ENCODE peak calls at places on chromosomes 16 and 17, in nine cellular contexts. W is tibial nerve; M is HS-5; J is activated CD4-positive, alpha-beta T cell treated with anti-CD3 and anti-CD28 coated beads, Interleukin-2, amount 10 ng/mL, durations not matched to agents 7 days and 5 days; D is naive thymus-derived CD4-positive, alpha-beta T cell; Y is midbrain; X is NCI-H1092; P is NT2/D1; O is NCI-H2029 treated with DMSO at 0.1 percent for 48 hours. I is an unnamed sample.

GRCh38 chr16:85037050-85037410 is 9.4 kb downstream of the KIAA0513 start:
- DNase-seq in W (peak; percentile 21), M (no peak), J (no peak), D (no peak), Y (no peak), X (no peak), P (no peak), O (no peak), I (peak; percentile 75)

GRCh38 chr16:73000020-73000906 is 47.7 kb downstream of the ZFHX3 start:
- DNase-seq in W (peak; percentile 78), M (no peak), J (no peak), D (no peak), Y (peak; percentile 84), X (peak; percentile 48), P (no peak), O (peak; percentile 19), I (no peak)

GRCh38 chr16:9090101-9090959 is 1.1 kb upstream of the HAPSTR1 start:
- DNase-seq in W (peak; percentile 18), M (no peak), J (peak; percentile 53), D (peak; percentile 37), Y (peak; percentile 20), X (no peak), P (peak; percentile 62), O (no peak), I (no peak)

GRCh38 chr17:38605852-38606645 is at the start of gene SRCIN1:
- DNase-seq in W (no peak), M (no peak), J (peak; percentile 45), D (no peak), Y (peak; percentile 55), X (peak; percentile 59), P (no peak), O (peak; percentile 48), I (peak; percentile 46)

GRCh38 chr17:40686192-40686591 is 17.4 kb downstream of the KRT24 start:
- DNase-seq in W (no peak), M (no peak), J (no peak), D (no peak), Y (no peak), X (no peak), P (no peak), O (peak; percentile 3), I (no peak)

GRCh38 chr17:29663155-29663554 is 40.4 kb upstream of the CORO6 start:
- DNase-seq in W (no peak), M (no peak), J (no peak), D (no peak), Y (peak; percentile 25), X (no peak), P (no peak), O (peak; percentile 38), I (no peak)

GRCh38 chr17:28598799-28599310 is at the start of gene SPAG5:
- DNase-seq in W (peak; percentile 84), M (peak; percentile 61), J (peak; percentile 95), D (peak; percentile 97), Y (peak; percentile 91), X (peak; percentile 91), P (peak; percentile 84), O (peak; percentile 72), I (peak; percentile 96)

GRCh38 chr16:4089811-4090293 is 26.4 kb downstream of the ADCY9 start:
- DNase-seq in W (no peak), M (no peak), J (no peak), D (no peak), Y (no peak), X (peak; percentile 58), P (no peak), O (no peak), I (no peak)

GRCh38 chr16:87196229-87196628 is 121.0 kb downstream of the C16orf95 start:
- DNase-seq in W (no peak), M (no peak), J (no peak), D (no peak), Y (no peak), X (no peak), P (no peak), O (no peak), I (no peak)

GRCh38 chr16:89455692-89456091 is 34.7 kb downstream of the ANKRD11 start:
- DNase-seq in W (no peak), M (no peak), J (no peak), D (no peak), Y (no peak), X (no peak), P (no peak), O (no peak), I (no peak)

GRCh38 chr17:9566067-9566466 is 9.6 kb downstream of the STX8 start:
- DNase-seq in W (no peak), M (no peak), J (no peak), D (no peak), Y (no peak), X (no peak), P (no peak), O (no peak), I (no peak)

GRCh38 chr17:44324571-44325275 is at the start of gene SLC25A39:
- DNase-seq in W (peak; percentile 87), M (peak; percentile 61), J (peak; percentile 93), D (peak; percentile 98), Y (peak; percentile 96), X (peak; percentile 87), P (peak; percentile 77), O (peak; percentile 55), I (peak; percentile 96)

GRCh38 chr17:83194761-83195329 is 115.4 kb downstream of the METRNL start:
- DNase-seq in W (peak; percentile 29), M (no peak), J (peak; percentile 5), D (no peak), Y (no peak), X (no peak), P (no peak), O (no peak), I (no peak)

GRCh38 chr17:59851431-59852375 is 41.0 kb downstream of the TUBD1 start:
- DNase-seq in W (peak; percentile 49), M (no peak), J (no peak), D (no peak), Y (no peak), X (no peak), P (no peak), O (no peak), I (peak; percentile 33)

GRCh38 chr16:5062790-5063765 is 2.7 kb downstream of the C16orf89 start:
- DNase-seq in W (no peak), M (no peak), J (no peak), D (no peak), Y (no peak), X (no peak), P (no peak), O (no peak), I (no peak)

GRCh38 chr17:75343007-75343406 is 53.8 kb upstream of the SLC25A19 start:
- DNase-seq in W (no peak), M (no peak), J (no peak), D (no peak), Y (no peak), X (no peak), P (no peak), O (no peak), I (no peak)

GRCh38 chr17:82647593-82648164 is 565 bp downstream of the WDR45B start:
- DNase-seq in W (no peak), M (no peak), J (peak; percentile 39), D (peak; percentile 47), Y (no peak), X (no peak), P (no peak), O (no peak), I (peak; percentile 45)

GRCh38 chr16:23434380-23434779 is 18.6 kb downstream of the COG7 start:
- DNase-seq in W (no peak), M (no peak), J (peak; percentile 60), D (peak; percentile 64), Y (peak; percentile 47), X (peak; percentile 53), P (peak; percentile 63), O (peak; percentile 91), I (peak; percentile 79)

GRCh38 chr17:70059076-70059475 is 15.9 kb upstream of the KCNJ16 start:
- DNase-seq in W (no peak), M (no peak), J (no peak), D (no peak), Y (no peak), X (no peak), P (no peak), O (no peak), I (no peak)

GRCh38 chr16:85104147-85104546 is 8.1 kb downstream of the CIBAR2 start:
- DNase-seq in W (no peak), M (no peak), J (no peak), D (no peak), Y (no peak), X (no peak), P (no peak), O (no peak), I (no peak)

GRCh38 chr17:50739098-50739497 is 19.7 kb downstream of the LUC7L3 start:
- DNase-seq in W (no peak), M (no peak), J (no peak), D (no peak), Y (no peak), X (no peak), P (no peak), O (no peak), I (no peak)

GRCh38 chr16:81458827-81459598 is 14.4 kb downstream of the CMIP start:
- DNase-seq in W (no peak), M (no peak), J (no peak), D (no peak), Y (no peak), X (no peak), P (no peak), O (no peak), I (no peak)

GRCh38 chr17:32783602-32784001 is 93.3 kb downstream of the MYO1D start:
- DNase-seq in W (no peak), M (no peak), J (peak; percentile 24), D (peak; percentile 43), Y (peak; percentile 51), X (peak; percentile 65), P (peak; percentile 9), O (peak; percentile 50), I (peak; percentile 79)

GRCh38 chr17:81923302-81924260 is 4.0 kb downstream of the MAFG start:
- DNase-seq in W (peak; percentile 46), M (no peak), J (no peak), D (no peak), Y (peak; percentile 65), X (no peak), P (no peak), O (no peak), I (peak; percentile 79)

GRCh38 chr16:2497116-2497630 is 16.6 kb upstream of the ATP6V0C start:
- DNase-seq in W (no peak), M (no peak), J (no peak), D (no peak), Y (no peak), X (peak; percentile 61), P (no peak), O (no peak), I (no peak)

GRCh38 chr17:56319531-56319930 is 166.3 kb downstream of the ANKFN1 start:
- DNase-seq in W (no peak), M (peak; percentile 32), J (no peak), D (peak; percentile 8), Y (peak; percentile 21), X (peak; percentile 74), P (peak; percentile 28), O (peak; percentile 70), I (peak; percentile 69)

GRCh38 chr16:68005786-68006286 is 6.6 kb upstream of the DPEP2 start:
- DNase-seq in W (peak; percentile 32), M (no peak), J (peak; percentile 70), D (peak; percentile 69), Y (no peak), X (no peak), P (peak; percentile 51), O (no peak), I (no peak)

GRCh38 chr16:4537376-4538066 is 1.1 kb downstream of the CDIP1 start:
- DNase-seq in W (no peak), M (no peak), J (no peak), D (peak; percentile 25), Y (no peak), X (no peak), P (no peak), O (no peak), I (no peak)

GRCh38 chr16:12271006-12271405 is 294.5 kb downstream of the SNX29 start:
- DNase-seq in W (no peak), M (no peak), J (no peak), D (no peak), Y (peak; percentile 36), X (no peak), P (peak; percentile 30), O (no peak), I (peak; percentile 42)

GRCh38 chr17:8041249-8041928 is 2.5 kb downstream of the ALOX15B start:
- DNase-seq in W (peak; percentile 57), M (peak; percentile 56), J (peak; percentile 60), D (peak; percentile 28), Y (peak; percentile 54), X (no peak), P (peak; percentile 23), O (no peak), I (peak; percentile 61)

GRCh38 chr16:86257546-86257945 is 252.8 kb upstream of the FOXF1 start:
- DNase-seq in W (no peak), M (no peak), J (no peak), D (no peak), Y (no peak), X (no peak), P (no peak), O (no peak), I (no peak)

I was measured in ACHN.